ENCODE peak calls at places on chromosomes 11 and 22, in ten cellular contexts. C is G401; P is stimulated activated CD4-positive, alpha-beta T cell treated with anti-CD3 and anti-CD28 coated beads, TNF-alpha, amount 100 ng/mL, for 24 hours; W is activated naive CD8-positive, alpha-beta T cell treated with anti-CD3 and anti-CD28 coated beads, Interleukin-2, amount 10 ng/mL, durations not matched to agents 7 days and 5 days; V is renal cortical epithelial cell; L is K562; Y is left colon; J is SK-N-SH; S is stimulated activated naive B cell treated with anti-CD40 and anti-IgM and Interleukin-4, amounts not matched to agents 10 μg/mL and 1 μg/mL and 100 μg/mL, for 72 hours; I is stimulated activated CD8-positive, alpha-beta memory T cell treated with anti-CD3 and anti-CD28 coated beads, Interleukin-15, amount 100 ng/mL, for 24 hours. R is an unnamed sample.

GRCh38 chr22:31451709-31452571 is 37.7 kb downstream of the EIF4ENIF1 start:
- DNase-seq in P (no peak), S (no peak), V (peak), C (peak), I (no peak), L (no peak), W (no peak), Y (no peak), J (peak), R (peak)

GRCh38 chr22:25172153-25172552 is 27.5 kb upstream of the CRYBB3 start:
- DNase-seq in S (no peak), W (no peak), I (no peak), Y (peak), L (no peak), J (peak), V (peak), P (peak), C (no peak), R (peak)

GRCh38 chr11:44305643-44306468 is 4.1 kb downstream of the ALX4 start:
- DNase-seq in C (no peak), W (peak), L (no peak), S (peak), J (peak), P (peak), I (no peak), Y (peak), V (no peak), R (no peak)

GRCh38 chr11:94455861-94456260 is 37.8 kb downstream of the MRE11 start:
- DNase-seq in P (no peak), S (no peak), Y (no peak), I (no peak), V (peak), J (no peak), C (no peak), W (no peak), L (no peak), R (no peak)

GRCh38 chr11:85809881-85810280 is 1.1 kb downstream of the SYTL2 start:
- DNase-seq in P (no peak), I (no peak), C (peak), Y (peak), S (no peak), V (no peak), W (peak), L (no peak), J (peak), R (no peak)

GRCh38 chr22:46013460-46014416 is 36.8 kb upstream of the WNT7B start:
- DNase-seq in V (peak), I (peak), S (peak), Y (peak), L (peak), W (peak), P (peak), C (peak), J (peak), R (peak)

GRCh38 chr11:71342116-71342515 is 89.7 kb upstream of the SHANK2 start:
- DNase-seq in V (no peak), I (no peak), C (no peak), L (no peak), J (no peak), P (no peak), S (no peak), W (no peak), Y (no peak), R (no peak)

GRCh38 chr11:64916040-64916847 is 765 bp downstream of the ATG2A start:
- DNase-seq in P (peak), C (no peak), L (peak), W (peak), S (no peak), Y (peak), J (peak), I (no peak), V (peak), R (peak)

GRCh38 chr11:79263001-79263400 is 177.8 kb downstream of the TENM4 start:
- DNase-seq in C (peak), P (no peak), S (no peak), Y (peak), L (no peak), W (no peak), I (no peak), V (no peak), J (no peak), R (no peak)

GRCh38 chr11:115333951-115334350 is 170.3 kb downstream of the CADM1 start:
- DNase-seq in V (no peak), L (no peak), S (no peak), P (no peak), W (no peak), J (no peak), Y (no peak), I (no peak), C (no peak), R (no peak)

GRCh38 chr22:27982630-27983180 is 63.6 kb upstream of the PITPNB start:
- DNase-seq in I (no peak), W (no peak), V (no peak), S (no peak), C (no peak), J (no peak), Y (no peak), L (no peak), P (no peak), R (no peak)

GRCh38 chr11:9138612-9139579 is 47.5 kb upstream of the SCUBE2 start:
- DNase-seq in C (peak), P (peak), J (no peak), L (no peak), Y (peak), S (no peak), I (no peak), W (no peak), V (peak), R (peak)

GRCh38 chr22:45531944-45532631 is 29.4 kb downstream of the FBLN1 start:
- DNase-seq in J (peak), L (no peak), W (no peak), S (no peak), C (no peak), P (no peak), I (no peak), V (no peak), Y (no peak), R (no peak)

GRCh38 chr11:69894126-69895047 is 75.2 kb upstream of the FGF3 start:
- DNase-seq in S (no peak), C (peak), L (no peak), Y (no peak), W (no peak), I (no peak), P (no peak), V (no peak), J (no peak), R (no peak)

GRCh38 chr11:82960000-82960778 is 58.7 kb downstream of the DDIAS start:
- DNase-seq in S (no peak), W (no peak), C (no peak), J (no peak), P (no peak), Y (no peak), I (no peak), V (no peak), L (no peak), R (no peak)

GRCh38 chr22:42905702-42906183 is 48.7 kb upstream of the ARFGAP3 start:
- DNase-seq in J (peak), I (no peak), V (no peak), W (no peak), S (no peak), P (no peak), C (peak), L (no peak), Y (peak), R (no peak)

GRCh38 chr11:34830648-34831047 is 85.5 kb downstream of the APIP start:
- DNase-seq in S (no peak), W (no peak), L (no peak), I (no peak), P (no peak), V (peak), C (no peak), J (peak), Y (no peak), R (no peak)

GRCh38 chr11:108916290-108916689 is 251.4 kb downstream of the DDX10 start:
- DNase-seq in J (no peak), C (no peak), Y (no peak), I (no peak), V (peak), L (no peak), S (no peak), W (no peak), P (no peak), R (no peak)

GRCh38 chr11:32421992-32422391 is 13.3 kb downstream of the WT1 start:
- DNase-seq in J (no peak), V (no peak), Y (no peak), P (no peak), C (no peak), W (no peak), S (no peak), I (no peak), L (no peak), R (no peak)

GRCh38 chr11:81104051-81104450 is 1629.6 kb downstream of the FAM181B start:
- DNase-seq in I (no peak), C (no peak), W (no peak), L (no peak), P (no peak), V (no peak), J (no peak), Y (no peak), S (no peak), R (no peak)

GRCh38 chr11:120571476-120571875 is 59.9 kb downstream of the GRIK4 start:
- DNase-seq in L (no peak), Y (no peak), I (no peak), W (no peak), S (no peak), J (no peak), V (no peak), P (no peak), C (no peak), R (no peak)

GRCh38 chr11:704189-704798 is 1.7 kb upstream of the EPS8L2 start:
- DNase-seq in J (no peak), V (no peak), C (no peak), Y (peak), L (no peak), W (no peak), I (no peak), S (no peak), P (no peak), R (no peak)

GRCh38 chr11:15688351-15688792 is 573.6 kb downstream of the INSC start:
- DNase-seq in L (no peak), J (no peak), Y (no peak), C (peak), V (peak), I (no peak), S (no peak), W (no peak), P (no peak), R (no peak)

GRCh38 chr11:87398913-87399312 is 361.2 kb downstream of the TMEM135 start:
- DNase-seq in S (no peak), J (no peak), I (no peak), C (no peak), V (no peak), W (no peak), L (no peak), P (no peak), Y (no peak), R (no peak)

GRCh38 chr11:35237345-35237744 is 98.4 kb downstream of the CD44 start:
- DNase-seq in W (no peak), V (no peak), S (no peak), P (no peak), C (no peak), J (no peak), Y (no peak), I (no peak), L (no peak), R (no peak)

GRCh38 chr11:108137212-108137611 is 15.8 kb downstream of the ACAT1 start:
- DNase-seq in P (no peak), W (no peak), S (no peak), J (no peak), C (no peak), Y (no peak), I (no peak), V (no peak), L (no peak), R (no peak)

R was measured in Caki2.